ENCODE peak calls at places on chromosomes 13 and 19, in five cellular contexts. W is PC-9, K is fibroblast of lung, N is thoracic aorta, L is Peyer's patch. X is an unnamed sample.
A peak's percentile ranks its signal among the peaks of the same experiment; 100 is the strongest.

GRCh38 chr13:67366533-67366932 is 136.4 kb upstream of the PCDH9 start:
- DNase-seq in K (peak; percentile 14), L (no peak), W (no peak), N (no peak), X (no peak)

GRCh38 chr19:11251650-11252314 is 10.5 kb downstream of the DOCK6 start:
- DNase-seq in N (no peak), W (no peak), L (no peak), K (no peak), X (no peak)

GRCh38 chr19:56348289-56348877 is 33.7 kb upstream of the ZSCAN5A start:
- DNase-seq in K (no peak), W (peak; percentile 11), N (no peak), L (no peak), X (no peak)

GRCh38 chr13:78589206-78589605 is 14.1 kb downstream of the POU4F1 start:
- DNase-seq in K (peak; percentile 21), N (no peak), W (peak; percentile 26), L (no peak), X (no peak)

GRCh38 chr19:50835785-50836542 is 2.6 kb upstream of the KLK15 start:
- DNase-seq in L (peak; percentile 91), K (peak; percentile 44), N (no peak), W (peak; percentile 83), X (no peak)

GRCh38 chr19:474126-475078 is 13.6 kb upstream of the SHC2 start:
- DNase-seq in N (no peak), K (no peak), L (no peak), W (no peak), X (no peak)

GRCh38 chr19:47613165-47614146 is 4.5 kb downstream of the BICRA start:
- DNase-seq in W (no peak), K (peak; percentile 80), N (no peak), L (no peak), X (no peak)

GRCh38 chr13:110132178-110132975 is 174.6 kb downstream of the COL4A1 start:
- DNase-seq in K (peak; percentile 55), N (no peak), W (no peak), L (no peak), X (no peak)

GRCh38 chr19:5253403-5254110 is 87.1 kb downstream of the PTPRS start:
- DNase-seq in W (no peak), L (no peak), K (peak; percentile 63), N (no peak), X (no peak)

GRCh38 chr13:72726721-72727416 is 560 bp downstream of the MZT1 start:
- DNase-seq in W (peak; percentile 23), K (peak; percentile 24), L (peak; percentile 73), N (peak; percentile 4), X (no peak)

GRCh38 chr19:49355890-49356289 is 6.3 kb downstream of the TEAD2 start:
- DNase-seq in K (no peak), W (no peak), N (no peak), L (no peak), X (peak; percentile 43)

GRCh38 chr19:10891360-10892108 is 20.2 kb downstream of the CARM1 start:
- DNase-seq in L (peak; percentile 63), N (no peak), K (no peak), W (no peak), X (no peak)

GRCh38 chr19:40640744-40641143 is 39.6 kb downstream of the LTBP4 start:
- DNase-seq in W (no peak), N (no peak), K (peak; percentile 48), L (no peak), X (no peak)

GRCh38 chr19:29858621-29859020 is 46.8 kb downstream of the CCNE1 start:
- DNase-seq in K (no peak), N (no peak), W (no peak), L (no peak), X (no peak)

GRCh38 chr13:26326562-26326961 is 72.6 kb downstream of the CDK8 start:
- DNase-seq in K (no peak), W (no peak), L (no peak), N (no peak), X (no peak)

GRCh38 chr13:74487091-74487722 is 353.0 kb upstream of the KLF12 start:
- DNase-seq in L (no peak), K (no peak), N (no peak), W (no peak), X (no peak)

GRCh38 chr13:112056284-112056727 is 10.6 kb upstream of the SOX1 start:
- DNase-seq in W (no peak), L (no peak), N (no peak), K (no peak), X (no peak)

GRCh38 chr13:106176103-106176502 is 359.4 kb downstream of the EFNB2 start:
- DNase-seq in W (no peak), K (peak; percentile 93), L (no peak), N (no peak), X (peak; percentile 22)

GRCh38 chr19:18603255-18603957 is 3.2 kb downstream of the CRLF1 start:
- DNase-seq in W (no peak), L (no peak), N (no peak), K (peak; percentile 32), X (no peak)

GRCh38 chr13:46160474-46161066 is 21.4 kb downstream of the LCP1 start:
- DNase-seq in W (no peak), N (no peak), L (no peak), K (peak; percentile 40), X (no peak)

GRCh38 chr13:101916758-101917474 is 464.4 kb downstream of the ITGBL1 start:
- DNase-seq in N (no peak), L (no peak), K (no peak), W (no peak), X (no peak)

GRCh38 chr19:31214997-31215396 is 134.2 kb downstream of the TSHZ3 start:
- DNase-seq in N (no peak), W (no peak), L (no peak), K (peak; percentile 49), X (no peak)

GRCh38 chr13:112977091-112977490 is 8.1 kb downstream of the MCF2L start:
- DNase-seq in K (no peak), L (no peak), W (no peak), N (no peak), X (no peak)

GRCh38 chr19:45768644-45769053 is 403 bp downstream of the SIX5 start:
- DNase-seq in L (no peak), N (no peak), K (peak; percentile 39), W (peak; percentile 41), X (no peak)

GRCh38 chr13:85298387-85298924 is 500.8 kb downstream of the SLITRK6 start:
- DNase-seq in W (no peak), K (no peak), L (no peak), N (no peak), X (peak; percentile 36)

DNA sequence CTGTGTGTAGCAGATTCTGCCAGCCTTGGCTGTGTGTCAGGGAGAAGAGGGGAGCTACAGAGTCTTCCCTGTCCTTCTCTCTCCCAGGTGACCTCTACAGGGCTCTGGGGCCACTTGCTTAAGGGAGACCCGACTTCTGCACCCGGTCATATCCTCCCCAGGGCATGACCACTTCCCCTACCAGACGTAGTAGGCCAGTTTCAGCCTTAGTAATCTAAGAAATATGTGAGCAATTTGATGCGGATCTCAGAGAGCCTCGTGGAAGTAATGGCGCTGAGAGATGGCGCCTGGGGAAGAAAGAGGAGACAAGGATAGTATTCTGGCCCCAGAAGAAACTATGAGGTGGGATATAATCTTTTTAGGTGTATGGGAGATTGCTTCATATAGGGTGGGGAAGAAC is 41.9 kb downstream of the NFIX start:
- DNase-seq in L (no peak), W (peak; percentile 64), N (no peak), K (peak; percentile 93), X (no peak)
- H3K4me3 ChIP-seq in L (no peak overlapping the region), W (no peak overlapping the region), N (no peak overlapping the region), K (no peak overlapping the region), X (no peak overlapping the region)

GRCh38 chr19:38383743-38384142 is 4.1 kb downstream of the GGN start:
- DNase-seq in L (no peak), K (no peak), W (no peak), N (no peak), X (no peak)

GRCh38 chr19:38383184-38383583 is 4.7 kb downstream of the GGN start:
- DNase-seq in K (no peak), L (no peak), W (no peak), N (no peak), X (no peak)

GRCh38 chr19:38385057-38385803 is 2.6 kb downstream of the GGN start:
- DNase-seq in K (no peak), W (no peak), L (no peak), N (no peak), X (no peak)

GRCh38 chr19:38385804-38386257 is 2.0 kb downstream of the GGN start:
- DNase-seq in N (no peak), W (no peak), K (no peak), L (no peak), X (no peak)

DNA sequence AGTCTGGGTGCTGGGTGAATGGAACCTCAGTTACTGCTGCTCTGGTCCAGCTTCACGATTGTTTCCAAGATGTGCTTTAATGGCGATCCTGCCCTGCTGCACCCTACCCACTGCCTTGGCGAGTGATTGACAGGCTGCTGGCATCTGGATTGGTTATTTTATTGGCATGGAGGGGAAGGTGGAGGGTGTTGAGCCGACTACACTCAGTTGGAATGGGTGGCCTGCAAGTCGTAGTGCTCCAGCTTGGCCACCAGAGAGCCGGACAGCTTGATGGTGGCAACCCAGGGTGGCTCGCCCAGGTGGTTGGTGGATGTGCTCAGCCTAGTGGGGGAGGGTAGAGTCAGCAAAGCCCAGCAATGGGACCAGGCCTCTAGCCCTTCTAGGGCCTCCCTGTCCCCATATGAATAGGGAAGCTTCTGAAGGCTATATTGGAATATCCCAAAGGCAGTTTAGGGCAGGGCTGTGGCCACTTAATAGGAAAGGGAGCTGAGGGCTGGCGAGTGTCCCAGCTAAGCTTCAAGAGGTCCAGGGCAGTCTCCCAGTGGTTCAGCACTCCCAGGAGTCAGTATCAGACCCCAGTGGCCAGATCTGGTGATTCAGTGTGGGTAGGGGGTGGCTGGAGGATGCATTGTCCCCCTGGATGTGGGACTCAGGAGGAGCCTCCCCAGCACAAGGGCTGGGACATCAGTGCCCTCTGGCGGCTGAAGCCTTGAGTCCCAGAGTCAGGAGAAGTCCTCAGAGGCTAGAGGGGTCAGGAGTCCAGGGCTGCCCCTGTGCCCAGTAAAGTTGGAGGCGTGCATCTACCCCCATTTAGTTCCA is 3.4 kb downstream of the GGN start:
- DNase-seq in N (no peak), W (no peak), L (no peak), K (peak; percentile 40), X (no peak)
- TF ChIP-seq CTCF in N (no peak), W (no peak), L (no peak), K (peak; percentile 50), X (peak; percentile 44)

GRCh38 chr13:108985166-108985565 is 355.8 kb downstream of the MYO16 start:
- DNase-seq in K (peak; percentile 56), W (no peak), L (no peak), N (no peak), X (no peak)
- H3K4me3 ChIP-seq in K (no peak overlapping the region), W (no peak overlapping the region), L (no peak overlapping the region), N (no peak overlapping the region), X (no peak overlapping the region)

GRCh38 chr13:31945202-31945978 is 86.2 kb upstream of the FRY start:
- DNase-seq in L (peak; percentile 60), K (peak; percentile 74), N (no peak), W (peak; percentile 61), X (peak; percentile 32)

GRCh38 chr13:31944262-31945160 is 87.1 kb upstream of the FRY start:
- DNase-seq in K (no peak), N (no peak), W (no peak), L (no peak), X (no peak)

GRCh38 chr13:31947506-31947905 is 84.1 kb upstream of the FRY start:
- DNase-seq in K (no peak), N (no peak), L (no peak), W (no peak), X (no peak)

GRCh38 chr13:31946091-31946770 is 85.3 kb upstream of the FRY start:
- DNase-seq in L (no peak), W (no peak), N (no peak), K (peak; percentile 33), X (no peak)

GRCh38 chr13:31947105-31947504 is 84.5 kb upstream of the FRY start:
- DNase-seq in N (no peak), W (no peak), L (no peak), K (no peak), X (no peak)
- TF ChIP-seq CTCF in N (no peak), W (no peak), L (no peak), K (no peak), X (no peak)

GRCh38 chr13:50955212-50955611 is 45.6 kb downstream of the RNASEH2B start:
- DNase-seq in N (no peak), W (no peak), L (no peak), K (no peak), X (no peak)
- H3K4me3 ChIP-seq in N (no peak overlapping the region), W (no peak overlapping the region), L (no peak overlapping the region), K (no peak overlapping the region), X (no peak overlapping the region)

X was measured in HFF-Myc.